ENCODE peak calls at places on chromosomes 11 and 22, in five cellular contexts. One of them, this sample, is unnamed.

GRCh38 chr11:67397536-67397935 is 4.1 kb downstream of the PPP1CA start:
- DNase-seq in RWPE1: no peak
- DNase-seq in AG09309: no peak
- DNase-seq in fibroblast of lung: no peak
- DNase-seq in fibroblast of villous mesenchyme: no peak
- DNase-seq in this sample: no peak

GRCh38 chr11:86743223-86744118 is 56.9 kb upstream of the PRSS23 start:
- DNase-seq in RWPE1: peak
- DNase-seq in AG09309: peak
- DNase-seq in fibroblast of lung: peak
- DNase-seq in fibroblast of villous mesenchyme: peak
- DNase-seq in this sample: peak

GRCh38 chr11:69003866-69004311 is 9.2 kb downstream of the MRGPRF start:
- DNase-seq in RWPE1: no peak
- DNase-seq in AG09309: no peak
- DNase-seq in fibroblast of lung: no peak
- DNase-seq in fibroblast of villous mesenchyme: no peak
- DNase-seq in this sample: no peak

GRCh38 chr22:26547426-26547825 is 35.2 kb upstream of the TFIP11 start:
- DNase-seq in RWPE1: peak
- DNase-seq in AG09309: no peak
- DNase-seq in fibroblast of lung: peak
- DNase-seq in fibroblast of villous mesenchyme: no peak
- DNase-seq in this sample: no peak

GRCh38 chr11:17828311-17828751 is 93.8 kb downstream of the KCNC1 start:
- DNase-seq in RWPE1: no peak
- DNase-seq in AG09309: no peak
- DNase-seq in fibroblast of lung: peak
- DNase-seq in fibroblast of villous mesenchyme: no peak
- DNase-seq in this sample: no peak

GRCh38 chr11:128686745-128687177 is 7.1 kb upstream of the FLI1 start:
- DNase-seq in RWPE1: peak
- DNase-seq in AG09309: no peak
- DNase-seq in fibroblast of lung: peak
- DNase-seq in fibroblast of villous mesenchyme: peak
- DNase-seq in this sample: no peak

GRCh38 chr11:126127898-126128297 is 65.2 kb upstream of the CDON start:
- DNase-seq in RWPE1: no peak
- DNase-seq in AG09309: no peak
- DNase-seq in fibroblast of lung: peak
- DNase-seq in fibroblast of villous mesenchyme: no peak
- DNase-seq in this sample: no peak

GRCh38 chr11:131696584-131697120 is 326.2 kb downstream of the NTM start:
- DNase-seq in RWPE1: no peak
- DNase-seq in AG09309: no peak
- DNase-seq in fibroblast of lung: peak
- DNase-seq in fibroblast of villous mesenchyme: no peak
- DNase-seq in this sample: no peak

GRCh38 chr11:32451808-32452207 is 16.5 kb upstream of the WT1 start:
- DNase-seq in RWPE1: no peak
- DNase-seq in AG09309: no peak
- DNase-seq in fibroblast of lung: no peak
- DNase-seq in fibroblast of villous mesenchyme: no peak
- DNase-seq in this sample: no peak

GRCh38 chr11:571802-572185 is 4.5 kb upstream of the PHRF1 start:
- DNase-seq in RWPE1: no peak
- DNase-seq in AG09309: no peak
- DNase-seq in fibroblast of lung: no peak
- DNase-seq in fibroblast of villous mesenchyme: no peak
- DNase-seq in this sample: no peak

GRCh38 chr11:118017631-118018315 is 31.6 kb downstream of the IL10RA start:
- DNase-seq in RWPE1: no peak
- DNase-seq in AG09309: no peak
- DNase-seq in fibroblast of lung: no peak
- DNase-seq in fibroblast of villous mesenchyme: no peak
- DNase-seq in this sample: no peak

GRCh38 chr11:126992804-126993111 is 7.8 kb downstream of the KIRREL3 start:
- DNase-seq in RWPE1: no peak
- DNase-seq in AG09309: peak
- DNase-seq in fibroblast of lung: peak
- DNase-seq in fibroblast of villous mesenchyme: peak
- DNase-seq in this sample: no peak

GRCh38 chr11:6312106-6312505 is 8.2 kb downstream of the CAVIN3 start:
- DNase-seq in RWPE1: no peak
- DNase-seq in AG09309: no peak
- DNase-seq in fibroblast of lung: no peak
- DNase-seq in fibroblast of villous mesenchyme: no peak
- DNase-seq in this sample: no peak

GRCh38 chr11:14672635-14673034 is 29.0 kb downstream of the PDE3B start:
- DNase-seq in RWPE1: peak
- DNase-seq in AG09309: no peak
- DNase-seq in fibroblast of lung: peak
- DNase-seq in fibroblast of villous mesenchyme: no peak
- DNase-seq in this sample: no peak

GRCh38 chr22:31291716-31292644 is at the start of gene PIK3IP1:
- DNase-seq in RWPE1: peak
- DNase-seq in AG09309: peak
- DNase-seq in fibroblast of lung: peak
- DNase-seq in fibroblast of villous mesenchyme: peak
- DNase-seq in this sample: peak

GRCh38 chr11:126991596-126991995 is 9.0 kb downstream of the KIRREL3 start:
- DNase-seq in RWPE1: no peak
- DNase-seq in AG09309: no peak
- DNase-seq in fibroblast of lung: no peak
- DNase-seq in fibroblast of villous mesenchyme: peak
- DNase-seq in this sample: no peak

GRCh38 chr11:67416416-67417335 is 1.2 kb downstream of the CARNS1 start:
- DNase-seq in RWPE1: no peak
- DNase-seq in AG09309: no peak
- DNase-seq in fibroblast of lung: no peak
- DNase-seq in fibroblast of villous mesenchyme: no peak
- DNase-seq in this sample: no peak

GRCh38 chr11:37657645-37658044 is 1059.6 kb upstream of the RAG2 start:
- DNase-seq in RWPE1: peak
- DNase-seq in AG09309: no peak
- DNase-seq in fibroblast of lung: peak
- DNase-seq in fibroblast of villous mesenchyme: no peak
- DNase-seq in this sample: no peak
- TF ChIP-seq CTCF in RWPE1: peak
- TF ChIP-seq CTCF in AG09309: peak
- TF ChIP-seq CTCF in fibroblast of lung: peak
- TF ChIP-seq CTCF in fibroblast of villous mesenchyme: peak
- TF ChIP-seq CTCF in this sample: peak

GRCh38 chr11:122023614-122024250 is 92.3 kb downstream of the BLID start:
- DNase-seq in RWPE1: no peak
- DNase-seq in AG09309: no peak
- DNase-seq in fibroblast of lung: no peak
- DNase-seq in fibroblast of villous mesenchyme: peak
- DNase-seq in this sample: no peak
- TF ChIP-seq CTCF in RWPE1: no peak
- TF ChIP-seq CTCF in AG09309: peak
- TF ChIP-seq CTCF in fibroblast of lung: no peak
- TF ChIP-seq CTCF in fibroblast of villous mesenchyme: peak
- TF ChIP-seq CTCF in this sample: no peak

GRCh38 chr11:61613711-61614254 is 32.9 kb upstream of the SYT7 start:
- DNase-seq in RWPE1: no peak
- DNase-seq in AG09309: no peak
- DNase-seq in fibroblast of lung: no peak
- DNase-seq in fibroblast of villous mesenchyme: no peak
- DNase-seq in this sample: no peak
- TF ChIP-seq CTCF in RWPE1: no peak
- TF ChIP-seq CTCF in AG09309: no peak
- TF ChIP-seq CTCF in fibroblast of lung: no peak
- TF ChIP-seq CTCF in fibroblast of villous mesenchyme: no peak
- TF ChIP-seq CTCF in this sample: no peak

DNA sequence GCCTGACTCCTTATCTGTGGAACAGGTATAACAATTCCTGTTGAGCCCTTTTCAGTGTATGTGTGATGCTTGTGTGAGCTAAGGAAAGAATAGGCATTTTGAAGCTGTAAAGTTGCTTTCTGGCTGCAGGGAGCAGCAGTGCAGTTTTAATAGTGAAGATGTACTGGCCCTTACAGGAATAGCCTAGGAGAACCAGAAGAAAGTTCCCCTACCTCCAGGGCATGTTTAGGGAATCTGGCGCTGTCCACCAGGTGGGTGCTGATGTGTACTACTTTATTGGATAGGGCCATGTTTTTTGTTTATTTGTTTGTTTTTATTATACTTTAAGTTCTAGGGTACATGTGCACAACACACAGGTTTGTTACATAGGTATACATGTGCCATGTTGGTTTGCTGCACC is 11.5 kb downstream of the BMAL1 start:
- DNase-seq in RWPE1: no peak
- DNase-seq in AG09309: no peak
- DNase-seq in fibroblast of lung: peak
- DNase-seq in fibroblast of villous mesenchyme: peak
- DNase-seq in this sample: no peak
- TF ChIP-seq CTCF in RWPE1: no peak
- TF ChIP-seq CTCF in AG09309: no peak
- TF ChIP-seq CTCF in fibroblast of lung: no peak
- TF ChIP-seq CTCF in fibroblast of villous mesenchyme: no peak
- TF ChIP-seq CTCF in this sample: peak

This sample was measured in AG09319.